ENCODE peak calls at places on chromosomes 4 and X, in four cellular contexts. D is AG09309, Z is kidney epithelial cell, O is NB4. V is an unnamed sample.

GRCh38 chr4:84887824-84888223 is 78.7 kb downstream of the WDFY3 start:
- DNase-seq in O (no peak), Z (no peak), D (no peak), V (no peak)

GRCh38 chr4:4481394-4482000 is 60.4 kb downstream of the STX18 start:
- DNase-seq in O (no peak), D (no peak), Z (no peak), V (no peak)

GRCh38 chr4:78410651-78411050 is 140.9 kb upstream of the ANXA3 start:
- DNase-seq in Z (no peak), D (no peak), O (no peak), V (peak)

GRCh38 chr4:70768301-70768948 is 46.7 kb downstream of the RUFY3 start:
- DNase-seq in O (no peak), D (no peak), Z (no peak), V (no peak)

GRCh38 chr4:114136067-114136466 is 156.6 kb upstream of the ARSJ start:
- DNase-seq in O (no peak), Z (no peak), D (no peak), V (no peak)

GRCh38 chrX:153781428-153782047 is 697 bp downstream of the SRPK3 start:
- DNase-seq in O (no peak), D (no peak), Z (no peak), V (no peak)

GRCh38 chrX:22349116-22349515 is 76.4 kb downstream of the CBLL2 start:
- DNase-seq in O (no peak), Z (no peak), D (no peak), V (no peak)

GRCh38 chrX:150730719-150731118 is 37.5 kb downstream of the MTMR1 start:
- DNase-seq in Z (no peak), O (no peak), D (peak), V (no peak)

GRCh38 chr4:168514249-168514852 is 17.5 kb downstream of the PALLD start:
- DNase-seq in O (peak), D (no peak), Z (no peak), V (no peak)

GRCh38 chr4:110163327-110164070 is 34.9 kb downstream of the ELOVL6 start:
- DNase-seq in D (peak), O (no peak), Z (no peak), V (no peak)

GRCh38 chr4:15438939-15439524 is 11.2 kb downstream of the C1QTNF7 start:
- DNase-seq in O (no peak), Z (no peak), D (no peak), V (no peak)

GRCh38 chrX:9888953-9889470 is 78.1 kb upstream of the CLDN34 start:
- DNase-seq in D (peak), Z (no peak), O (peak), V (no peak)

GRCh38 chrX:9880912-9881311 is 86.2 kb upstream of the CLDN34 start:
- DNase-seq in O (no peak), D (no peak), Z (no peak), V (no peak)

GRCh38 chrX:9884031-9884779 is 83.0 kb upstream of the CLDN34 start:
- DNase-seq in O (no peak), D (no peak), Z (no peak), V (no peak)

GRCh38 chrX:9882669-9883446 is 84.3 kb upstream of the CLDN34 start:
- DNase-seq in Z (no peak), D (no peak), O (peak), V (peak)

GRCh38 chrX:9885150-9885549 is 82.0 kb upstream of the CLDN34 start:
- DNase-seq in O (peak), Z (no peak), D (no peak), V (no peak)
- TF ChIP-seq CTCF in O (peak), Z (peak), D (peak), V (peak)

DNA sequence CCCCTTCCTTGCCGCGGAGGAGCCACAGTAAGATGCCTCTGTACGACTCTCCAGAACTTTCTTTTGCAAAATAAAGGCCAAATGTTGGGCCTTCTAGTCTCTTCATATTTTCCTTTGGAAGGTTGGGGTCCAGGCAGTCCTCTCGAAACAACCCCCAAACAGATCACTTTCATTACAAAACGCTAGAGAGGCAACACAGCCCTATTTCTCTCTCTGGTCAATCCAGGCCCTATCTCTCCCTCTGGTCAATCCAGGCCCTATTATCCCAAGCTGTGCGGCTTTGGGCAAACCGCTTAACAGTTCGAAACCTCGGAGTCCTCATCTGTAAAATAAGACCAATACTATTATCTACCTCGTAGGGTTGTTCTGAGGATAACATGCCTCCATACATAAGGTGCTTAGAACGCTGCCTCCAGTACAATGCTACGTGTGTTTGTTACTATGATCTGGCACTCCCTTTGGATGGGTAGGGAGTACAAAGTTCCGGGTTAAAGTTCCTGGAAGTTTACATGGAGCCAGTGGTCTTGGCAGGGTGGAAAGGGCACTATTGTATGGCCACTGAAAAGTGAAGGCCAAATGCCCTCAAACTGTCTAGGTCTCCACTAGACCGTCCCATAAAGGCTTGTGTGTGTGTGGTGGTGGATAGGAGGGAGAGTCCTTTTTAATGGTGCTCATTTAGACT is 75.4 kb upstream of the BCOR start:
- DNase-seq in O (no peak), D (no peak), Z (no peak), V (no peak)
- H3K4me3 ChIP-seq in O (peak), D (peak), Z (no peak), V (no peak)

GRCh38 chr4:62407534-62407933 is 1207.4 kb downstream of the ADGRL3 start:
- DNase-seq in D (no peak), O (no peak), Z (no peak), V (no peak)

GRCh38 chr4:62410371-62411003 is 1210.4 kb downstream of the ADGRL3 start:
- DNase-seq in O (no peak), D (no peak), Z (no peak), V (no peak)

DNA sequence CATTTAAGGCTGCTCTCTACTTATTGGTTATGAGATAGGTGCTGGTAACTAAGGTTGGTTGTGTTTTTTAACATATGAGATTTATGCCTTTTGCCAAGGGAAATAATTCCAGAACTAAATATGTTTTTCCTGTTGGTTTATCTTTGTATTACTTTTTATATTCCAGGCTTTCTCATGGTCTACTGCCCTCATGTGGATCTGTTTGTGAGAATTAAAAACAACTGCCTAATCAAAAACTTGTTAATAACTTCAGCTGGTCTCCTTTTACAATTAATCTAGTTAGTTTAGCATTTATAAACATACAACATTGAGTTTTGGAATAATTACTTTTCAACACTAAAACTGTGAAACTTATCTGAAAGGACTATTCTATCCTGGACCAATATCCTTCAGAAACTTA is 1208.3 kb downstream of the ADGRL3 start:
- DNase-seq in D (no peak), O (no peak), Z (no peak), V (no peak)
- TF ChIP-seq CTCF in D (no peak), O (no peak), Z (no peak), V (peak)

GRCh38 chr4:38177792-38178665 is 217.8 kb downstream of the PTTG2 start:
- DNase-seq in O (peak), D (no peak), Z (no peak), V (no peak)
- H3K4me3 ChIP-seq in O (no peak), D (no peak), Z (no peak), V (no peak)

GRCh38 chr4:48985976-48986653 is at the start of gene CWH43:
- DNase-seq in D (no peak), O (no peak), Z (no peak), V (no peak)
- TF ChIP-seq CTCF in D (no peak), O (no peak), Z (no peak), V (no peak)

DNA sequence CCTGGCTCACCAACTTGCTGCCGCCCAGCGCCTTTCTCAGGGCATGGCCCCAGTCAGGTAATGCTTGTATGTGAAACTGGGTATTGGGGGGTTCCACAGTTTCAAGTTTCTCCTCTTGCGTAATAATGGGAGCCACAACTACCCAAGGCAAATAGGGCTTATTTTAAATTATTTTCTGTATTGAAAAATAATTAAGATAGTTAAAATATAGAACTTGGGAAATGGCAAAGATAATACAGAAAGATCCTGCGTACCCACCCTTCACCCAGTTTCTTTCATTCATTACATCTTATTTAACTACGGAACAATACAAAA is 287 bp upstream of the QRFPR start:
- DNase-seq in O (no peak), D (no peak), Z (no peak), V (no peak)
- H3K4me3 ChIP-seq in O (no peak), D (peak), Z (peak), V (peak)

GRCh38 chrX:115373308-115373707 is 83.8 kb downstream of the LUZP4 start:
- DNase-seq in D (no peak), O (no peak), Z (no peak), V (no peak)

GRCh38 chrX:115378471-115378870 is 89.0 kb downstream of the LUZP4 start:
- DNase-seq in Z (no peak), D (peak), O (no peak), V (no peak)
- TF ChIP-seq CTCF in Z (no peak), D (peak), O (no peak), V (peak)